ENCODE peak calls at places on chromosomes 4 and X, in six cellular contexts. H is HepG2, I is A549, B is endothelial cell of umbilical vein, X is K562, D is GM12878. Q is an unnamed sample.
A peak's percentile ranks its signal among the peaks of the same experiment; 100 is the strongest.

GRCh38 chr4:155684892-155685550 is 18.4 kb downstream of the GUCY1A1 start:
- DNase-seq in I (no peak), D (no peak), H (no peak), B (no peak), X (no peak), Q (no peak)

GRCh38 chr4:10160280-10160856 is 43.8 kb upstream of the WDR1 start:
- DNase-seq in B (peak; percentile 34), I (peak; percentile 13), H (peak; percentile 18), D (no peak), X (peak; percentile 51), Q (peak; percentile 62)

GRCh38 chr4:143286733-143287570 is 49.7 kb upstream of the GAB1 start:
- DNase-seq in I (peak; percentile 2), X (no peak), B (no peak), D (no peak), H (no peak), Q (no peak)

GRCh38 chr4:122874194-122874593 is 47.6 kb downstream of the FGF2 start:
- DNase-seq in D (no peak), B (peak; percentile 51), I (peak; percentile 53), H (peak; percentile 5), X (no peak), Q (peak; percentile 2)

GRCh38 chr4:8507624-8508023 is 67.0 kb downstream of the TRMT44 start:
- DNase-seq in H (no peak), X (no peak), I (no peak), B (no peak), D (no peak), Q (no peak)

GRCh38 chr4:21864686-21865085 is 83.9 kb downstream of the KCNIP4 start:
- DNase-seq in D (no peak), X (no peak), H (no peak), I (no peak), B (no peak), Q (no peak)

GRCh38 chrX:19889582-19890342 is 2.4 kb upstream of the SH3KBP1 start:
- DNase-seq in H (peak; percentile 88), I (peak; percentile 84), X (peak; percentile 47), D (peak; percentile 84), B (no peak), Q (peak; percentile 42)

GRCh38 chr4:139528377-139529005 is 27.5 kb downstream of the SETD7 start:
- DNase-seq in D (peak; percentile 11), I (no peak), X (no peak), B (no peak), H (no peak), Q (peak; percentile 93)

GRCh38 chr4:104395219-104395618 is 99.5 kb downstream of the CXXC4 start:
- DNase-seq in X (no peak), B (no peak), D (no peak), I (no peak), H (no peak), Q (no peak)

GRCh38 chr4:112370466-112370865 is 73.3 kb downstream of the ALPK1 start:
- DNase-seq in D (no peak), B (no peak), I (no peak), X (no peak), H (no peak), Q (no peak)

GRCh38 chrX:41600266-41600665 is 88.5 kb upstream of the GPR34 start:
- DNase-seq in I (no peak), H (no peak), X (no peak), D (no peak), B (peak; percentile 7), Q (no peak)

GRCh38 chr4:151667666-151668065 is 93.1 kb downstream of the GATB start:
- DNase-seq in X (no peak), D (no peak), H (no peak), I (no peak), B (no peak), Q (no peak)

GRCh38 chr4:26909369-26909768 is 48.7 kb downstream of the STIM2 start:
- DNase-seq in I (no peak), X (no peak), H (no peak), B (peak; percentile 14), D (no peak), Q (no peak)

GRCh38 chr4:1448589-1449420 is 42.6 kb upstream of the NKX1-1 start:
- DNase-seq in I (no peak), H (no peak), X (no peak), D (no peak), B (no peak), Q (peak; percentile 2)

GRCh38 chrX:19566359-19567141 is 51.2 kb upstream of the MAP3K15 start:
- DNase-seq in B (peak; percentile 1), D (peak; percentile 24), H (peak; percentile 65), X (no peak), I (no peak), Q (peak; percentile 93)

GRCh38 chr4:94304365-94304971 is 38.2 kb downstream of the HPGDS start:
- DNase-seq in X (peak; percentile 27), D (no peak), I (peak; percentile 38), B (peak; percentile 66), H (peak; percentile 21), Q (peak; percentile 36)

GRCh38 chr4:2497931-2498330 is 29.0 kb downstream of the RNF4 start:
- DNase-seq in I (no peak), X (no peak), B (no peak), H (no peak), D (peak; percentile 90), Q (no peak)

GRCh38 chr4:7799306-7799705 is 140.4 kb downstream of the AFAP1 start:
- DNase-seq in B (no peak), X (no peak), H (no peak), I (no peak), D (no peak), Q (no peak)

GRCh38 chrX:118968031-118968430 is 6.4 kb upstream of the LONRF3 start:
- DNase-seq in H (no peak), B (no peak), I (no peak), D (no peak), X (no peak), Q (no peak)

GRCh38 chr4:36277533-36277932 is 3.9 kb upstream of the DTHD1 start:
- DNase-seq in D (no peak), X (no peak), I (no peak), B (no peak), H (no peak), Q (no peak)

GRCh38 chrX:54978448-54978847 is 15.5 kb downstream of the PFKFB1 start:
- DNase-seq in X (no peak), B (peak; percentile 1), I (peak; percentile 24), D (no peak), H (peak; percentile 61), Q (no peak)

GRCh38 chr4:99832854-99833253 is 16.2 kb downstream of the DAPP1 start:
- DNase-seq in X (no peak), B (no peak), I (no peak), D (no peak), H (no peak), Q (no peak)

GRCh38 chr4:143441678-143442077 is 71.8 kb upstream of the SMARCA5 start:
- DNase-seq in B (no peak), D (no peak), I (peak; percentile 0), H (no peak), X (no peak), Q (no peak)

GRCh38 chrX:65821721-65822496 is 154.5 kb downstream of the MSN start:
- DNase-seq in X (no peak), B (no peak), I (no peak), H (no peak), D (no peak), Q (no peak)

GRCh38 chrX:37627602-37628001 is 56.1 kb downstream of the LANCL3 start:
- DNase-seq in X (no peak), H (no peak), I (no peak), D (no peak), B (no peak), Q (no peak)

GRCh38 chr4:105551968-105552746 is at the start of gene ARHGEF38:
- DNase-seq in D (no peak), H (no peak), I (peak; percentile 10), B (no peak), X (no peak), Q (no peak)

DNA sequence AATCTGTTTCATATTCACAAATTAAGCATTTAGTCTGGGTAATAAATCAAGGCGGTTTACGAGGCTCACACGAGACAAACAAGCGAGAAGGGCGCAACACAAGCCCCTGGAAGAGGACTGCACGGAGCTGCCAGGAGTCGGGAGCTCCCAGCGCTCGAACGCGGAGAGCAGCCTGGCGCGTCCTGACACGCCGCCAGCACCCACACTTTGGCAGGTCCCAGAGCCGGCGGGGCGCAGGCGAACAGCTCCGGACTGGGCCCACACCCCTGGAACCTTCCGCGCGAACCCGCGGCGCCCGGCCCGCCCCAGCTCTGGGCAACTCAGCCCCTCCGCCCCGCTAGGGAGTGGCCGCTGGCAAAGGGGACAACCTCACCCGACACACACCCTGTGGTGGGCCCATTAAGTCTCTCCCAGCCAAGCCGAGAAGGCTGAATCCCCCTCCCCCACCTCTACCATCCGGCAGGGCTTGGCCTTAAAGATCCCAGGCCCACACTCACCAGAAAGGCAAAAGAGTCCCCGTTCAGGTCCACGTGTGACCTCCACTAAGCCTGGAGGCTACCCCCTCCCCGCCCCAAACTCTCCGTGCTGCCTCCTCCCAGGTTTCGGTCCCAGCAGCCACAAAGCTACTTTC is 47.4 kb upstream of the BCOR start:
- DNase-seq in B (no peak), H (no peak), X (no peak), I (no peak), D (no peak), Q (no peak)
- H3K4me3 ChIP-seq in B (peak overlapping the region; percentile 36), H (peak overlapping the region; percentile 66), X (no peak overlapping the region), I (no peak overlapping the region), D (no peak overlapping the region), Q (no peak overlapping the region)

DNA sequence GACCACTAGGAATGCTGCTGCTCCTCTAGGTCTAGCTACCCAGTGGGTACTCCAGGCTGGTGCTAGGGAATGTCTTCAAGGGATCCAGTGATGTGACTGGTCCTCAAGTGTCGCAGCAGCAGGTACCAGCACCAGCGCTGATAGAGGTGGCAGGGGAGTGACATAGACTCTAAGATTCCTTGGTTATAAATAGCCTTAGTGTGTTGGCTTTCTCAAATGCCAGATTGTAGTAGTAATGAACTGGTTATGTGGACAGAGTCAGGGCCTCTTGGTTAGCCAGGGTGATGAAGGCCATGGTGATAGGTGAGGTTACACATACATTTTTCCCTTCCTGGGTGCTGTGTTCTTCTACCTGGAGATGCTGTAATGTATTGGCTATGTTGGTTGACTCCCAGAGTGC is 38.3 kb downstream of the DCLK2 start:
- DNase-seq in X (no peak), H (no peak), I (no peak), B (no peak), D (no peak), Q (no peak)
- TF ChIP-seq MYC in X (no peak), H (no peak), I (no peak), B (no peak), D (no peak), Q (no peak)

DNA sequence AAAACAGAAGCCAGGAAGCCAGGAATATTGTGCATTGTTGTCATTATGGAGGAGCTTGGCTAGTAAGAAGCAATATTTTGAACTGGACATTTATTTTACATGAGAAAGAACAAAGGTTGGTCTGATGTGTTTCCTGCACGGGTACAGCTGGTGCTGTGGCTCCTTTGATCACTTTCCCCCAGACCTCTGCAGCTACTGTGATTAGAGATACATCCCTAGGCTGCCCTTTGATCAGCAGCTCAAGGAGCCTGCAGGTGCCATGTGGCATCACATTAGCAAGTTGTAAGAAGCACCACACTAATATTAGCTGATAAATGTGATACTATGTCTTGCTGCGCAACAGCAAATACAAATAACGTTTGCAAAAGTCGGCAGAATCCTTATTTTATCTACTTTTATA is 2.5 kb downstream of the PDGFC start:
- DNase-seq in H (no peak), I (no peak), D (no peak), X (no peak), B (no peak), Q (no peak)
- H3K4me3 ChIP-seq in H (peak overlapping the region; percentile 78), I (no peak overlapping the region), D (no peak overlapping the region), X (no peak overlapping the region), B (no peak overlapping the region), Q (no peak overlapping the region)

GRCh38 chrX:410296-410695 is 23.6 kb upstream of the PPP2R3B start:
- DNase-seq in B (no peak), X (no peak), D (no peak), H (no peak), I (no peak), Q (no peak)

GRCh38 chrX:418927-419729 is 32.4 kb upstream of the PPP2R3B start:
- DNase-seq in H (no peak), D (no peak), B (no peak), X (no peak), I (no peak), Q (no peak)

GRCh38 chrX:413322-414201 is 26.9 kb upstream of the PPP2R3B start:
- DNase-seq in H (no peak), X (no peak), D (no peak), B (peak; percentile 59), I (no peak), Q (no peak)
- TF ChIP-seq MYC in H (no peak), X (no peak), D (no peak), B (no peak), I (no peak), Q (no peak)